ENCODE peak calls at places on chromosomes 6 and 20, in five cellular contexts. S is left ventricle myocardium inferior; I is body of pancreas; H is colonic mucosa; X is CD8-positive, alpha-beta memory T cell. R is an unnamed sample.

GRCh38 chr6:95670011-95670463 is 92.7 kb downstream of the MANEA start:
- DNase-seq in S (no peak), I (no peak), H (no peak), X (no peak), R (no peak)

GRCh38 chr6:19311786-19312185 is 525.4 kb upstream of the ID4 start:
- DNase-seq in S (no peak), I (no peak), H (no peak), X (no peak), R (no peak)

GRCh38 chr20:48826883-48827771 is 672 bp downstream of the PREX1 start:
- DNase-seq in S (no peak), I (no peak), H (no peak), X (peak; percentile 52), R (peak; percentile 54)

GRCh38 chr20:4545526-4545925 is 176.2 kb upstream of the PRND start:
- DNase-seq in S (no peak), I (no peak), H (no peak), X (no peak), R (no peak)

GRCh38 chr20:61436674-61437279 is 184.7 kb downstream of the CDH4 start:
- DNase-seq in S (no peak), I (no peak), H (no peak), X (no peak), R (peak; percentile 96)

GRCh38 chr6:154621611-154622010 is 111.1 kb upstream of the CNKSR3 start:
- DNase-seq in S (no peak), I (no peak), H (no peak), X (no peak), R (no peak)

GRCh38 chr20:4041748-4042411 is 26.5 kb upstream of the RNF24 start:
- DNase-seq in S (peak; percentile 25), I (peak; percentile 98), H (peak; percentile 96), X (no peak), R (no peak)

GRCh38 chr6:75524322-75524972 is 30.8 kb upstream of the FILIP1 start:
- DNase-seq in S (no peak), I (peak; percentile 13), H (no peak), X (no peak), R (peak; percentile 61)

GRCh38 chr6:79630883-79631799 is at the start of gene SH3BGRL2:
- DNase-seq in S (peak; percentile 74), I (peak; percentile 90), H (peak; percentile 95), X (no peak), R (peak; percentile 82)

GRCh38 chr6:34901930-34902329 is 12.9 kb downstream of the ANKS1A start:
- DNase-seq in S (no peak), I (no peak), H (no peak), X (no peak), R (no peak)

GRCh38 chr20:38113401-38114325 is 51.4 kb downstream of the TGM2 start:
- DNase-seq in S (no peak), I (no peak), H (peak; percentile 56), X (no peak), R (peak; percentile 66)

GRCh38 chr20:32780749-32781402 is 18.7 kb downstream of the DNMT3B start:
- DNase-seq in S (no peak), I (no peak), H (no peak), X (no peak), R (no peak)

GRCh38 chr20:49572857-49573256 is 4.9 kb upstream of the PTGIS start:
- DNase-seq in S (no peak), I (no peak), H (no peak), X (no peak), R (no peak)

GRCh38 chr20:57444394-57445048 is 53.3 kb downstream of the RBM38 start:
- DNase-seq in S (no peak), I (no peak), H (no peak), X (no peak), R (no peak)
- H3K4me3 ChIP-seq in S (no peak overlapping the region), I (no peak overlapping the region), H (no peak overlapping the region), X (no peak overlapping the region), R (no peak overlapping the region)

GRCh38 chr20:20364747-20365558 is 3.0 kb upstream of the INSM1 start:
- DNase-seq in S (no peak), I (no peak), H (no peak), X (no peak), R (no peak)
- H3K27me3 ChIP-seq in S (peaks cover 97% of the 10 kb centered on the region), I (peaks cover 28% of the 10 kb centered on the region), H (peaks cover 64% of the 10 kb centered on the region), X (peaks cover 5% of the 10 kb centered on the region), R (peaks cover 42% of the 10 kb centered on the region)

DNA sequence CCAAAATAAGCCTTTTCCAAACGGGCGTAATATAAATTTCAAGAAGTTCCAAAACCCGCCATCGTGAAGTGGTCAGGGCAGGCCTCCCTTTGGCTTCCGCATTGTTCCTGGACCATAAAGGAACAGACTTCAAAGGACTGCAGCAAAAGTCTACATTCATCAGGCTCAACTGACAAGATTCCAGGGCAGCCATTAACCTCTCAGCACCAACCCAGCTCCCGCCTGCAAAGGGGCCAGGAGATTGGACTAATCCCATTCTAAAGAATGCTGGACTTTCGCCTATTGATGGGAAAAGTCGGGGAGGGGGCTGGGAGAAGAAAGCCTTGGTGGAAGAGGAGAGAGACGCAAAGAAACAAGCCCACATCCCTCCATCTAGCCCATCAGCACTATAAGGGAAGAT is 18.1 kb downstream of the JAG1 start:
- DNase-seq in S (no peak), I (no peak), H (no peak), X (no peak), R (peak; percentile 51)
- H3K4me1 ChIP-seq in S (peaks cover 100% of the 10 kb centered on the region), I (peaks cover 90% of the 10 kb centered on the region), H (peaks cover 13% of the 10 kb centered on the region), X (no peaks in the 10 kb centered on the region), R (peaks cover 35% of the 10 kb centered on the region)

GRCh38 chr6:53795254-53795701 is 473 bp downstream of the LRRC1 start:
- DNase-seq in S (no peak), I (peak; percentile 45), H (peak; percentile 50), X (no peak), R (no peak)

GRCh38 chr6:53796791-53797190 is 2.0 kb downstream of the LRRC1 start:
- DNase-seq in S (no peak), I (no peak), H (no peak), X (no peak), R (no peak)

GRCh38 chr6:53797304-53797703 is 2.5 kb downstream of the LRRC1 start:
- DNase-seq in S (no peak), I (no peak), H (no peak), X (no peak), R (no peak)

GRCh38 chr6:53795702-53796450 is 1.1 kb downstream of the LRRC1 start:
- DNase-seq in S (peak; percentile 29), I (peak; percentile 59), H (peak; percentile 77), X (no peak), R (peak; percentile 40)

DNA sequence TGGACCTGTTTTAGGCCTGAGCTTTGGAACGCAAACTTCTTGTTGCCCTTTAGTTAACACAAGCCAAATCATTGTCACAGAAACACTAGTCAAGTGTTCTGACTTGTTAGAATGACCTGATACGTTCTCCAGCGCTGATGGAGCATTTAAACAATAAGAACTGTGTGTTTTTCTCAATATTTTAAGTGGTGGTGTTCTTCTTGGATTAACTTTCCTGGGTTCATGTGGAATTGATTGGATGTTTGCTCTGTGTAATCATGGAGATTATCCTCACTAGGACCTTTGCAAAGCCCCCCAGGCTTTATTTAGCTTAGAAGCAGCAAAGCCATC is 1.6 kb downstream of the LRRC1 start:
- DNase-seq in S (no peak), I (no peak), H (no peak), X (no peak), R (peak; percentile 65)
- H3K4me3 ChIP-seq in S (peak overlapping the region; percentile 88), I (no peak overlapping the region), H (peak overlapping the region; percentile 80), X (no peak overlapping the region), R (peak overlapping the region; percentile 70)

GRCh38 chr6:96931198-96931597 is 6.7 kb downstream of the KLHL32 start:
- DNase-seq in S (no peak), I (no peak), H (no peak), X (no peak), R (no peak)
- H3K27me3 ChIP-seq in S (peaks cover 3% of the 10 kb centered on the region), I (no peaks in the 10 kb centered on the region), H (no peaks in the 10 kb centered on the region), X (no peaks in the 10 kb centered on the region), R (peaks cover 4% of the 10 kb centered on the region)

GRCh38 chr6:158517038-158517437 is 42.9 kb upstream of the TMEM181 start:
- DNase-seq in S (no peak), I (no peak), H (no peak), X (no peak), R (no peak)
- H3K4me1 ChIP-seq in S (peaks cover 12% of the 10 kb centered on the region), I (peaks cover 6% of the 10 kb centered on the region), H (peaks cover 8% of the 10 kb centered on the region), X (peaks cover 25% of the 10 kb centered on the region), R (peaks cover 9% of the 10 kb centered on the region)

DNA sequence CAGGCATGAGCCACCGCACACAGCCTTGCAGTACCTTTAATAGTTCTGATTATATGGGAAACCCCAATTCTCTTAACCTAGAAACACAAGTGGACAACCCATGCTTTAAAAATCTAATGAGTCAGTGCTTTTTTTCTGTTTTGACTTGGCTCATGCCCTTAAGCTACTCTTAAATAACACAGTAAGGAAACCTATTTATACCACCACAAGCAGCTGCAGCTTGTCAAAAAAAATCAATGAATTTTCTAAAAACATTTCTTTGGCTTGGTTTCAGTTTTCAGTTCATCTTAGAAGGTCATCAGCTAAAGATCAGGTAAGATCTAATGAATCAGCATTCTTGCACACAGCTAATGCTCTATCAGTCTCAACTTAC is 124.1 kb upstream of the DST start:
- DNase-seq in S (no peak), I (no peak), H (no peak), X (no peak), R (no peak)
- H3K4me3 ChIP-seq in S (no peak overlapping the region), I (no peak overlapping the region), H (no peak overlapping the region), X (no peak overlapping the region), R (no peak overlapping the region)

GRCh38 chr6:160457843-160458242 is 109.7 kb downstream of the SLC22A3 start:
- DNase-seq in S (no peak), I (no peak), H (no peak), X (no peak), R (no peak)
- H3K27me3 ChIP-seq in S (no peaks in the 10 kb centered on the region), I (no peaks in the 10 kb centered on the region), H (no peaks in the 10 kb centered on the region), X (no peaks in the 10 kb centered on the region), R (peaks cover 3% of the 10 kb centered on the region)

GRCh38 chr20:44990425-44990824 is 24.1 kb downstream of the STK4 start:
- DNase-seq in S (no peak), I (no peak), H (no peak), X (no peak), R (no peak)
- H3K4me1 ChIP-seq in S (peaks cover 44% of the 10 kb centered on the region), I (peaks cover 6% of the 10 kb centered on the region), H (no peaks in the 10 kb centered on the region), X (peaks cover 68% of the 10 kb centered on the region), R (no peaks in the 10 kb centered on the region)